ENCODE peak calls at places on chromosomes 1 and 21, in six cellular contexts. S, K, P, Y, D and M are unnamed samples. For H3K4me1 and H3K27me3, the result is how much of the 10 kb centered on the place peaks cover.

GRCh38 chr1:41483960-41484844 is at the start of gene EDN2:
- DNase-seq in Y (no peak), K (no peak), D (no peak), S (no peak), P (no peak), M (peak)

GRCh38 chr1:93579891-93580290 is 101.7 kb downstream of the BCAR3 start:
- DNase-seq in K (peak), P (no peak), S (no peak), Y (peak), D (peak), M (peak)

GRCh38 chr1:228540161-228540917 is 53.2 kb downstream of the RNF187 start:
- DNase-seq in D (no peak), S (no peak), Y (no peak), P (no peak), K (no peak), M (no peak)

GRCh38 chr1:232904566-232904965 is 45.8 kb upstream of the NTPCR start:
- DNase-seq in K (no peak), D (peak), S (no peak), Y (peak), P (no peak), M (no peak)

GRCh38 chr21:27564684-27565280 is 597.9 kb upstream of the ADAMTS5 start:
- DNase-seq in S (peak), K (peak), P (no peak), Y (peak), D (peak), M (peak)

GRCh38 chr1:211537253-211537652 is 41.7 kb downstream of the SLC30A1 start:
- DNase-seq in Y (peak), P (no peak), D (peak), S (no peak), K (no peak), M (no peak)

GRCh38 chr1:31712625-31713024 is 8.8 kb upstream of the COL16A1 start:
- DNase-seq in K (peak), S (no peak), Y (peak), P (peak), D (peak), M (peak)

GRCh38 chr21:33687634-33688033 is 45.3 kb downstream of the ITSN1 start:
- DNase-seq in K (no peak), Y (no peak), S (no peak), P (no peak), D (peak), M (no peak)

GRCh38 chr1:109910123-109910962 is at the start of gene CSF1:
- DNase-seq in D (peak), K (peak), S (peak), Y (peak), P (peak), M (peak)

GRCh38 chr1:233081686-233082085 is 131.3 kb downstream of the NTPCR start:
- DNase-seq in S (no peak), Y (no peak), D (peak), P (no peak), K (no peak), M (peak)

GRCh38 chr1:85240174-85240601 is 19.3 kb downstream of the C1orf52 start:
- DNase-seq in S (no peak), K (no peak), P (no peak), Y (peak), D (peak), M (no peak)

GRCh38 chr1:53082826-53083225 is 20.8 kb downstream of the PODN start:
- DNase-seq in Y (no peak), D (no peak), P (no peak), S (no peak), K (no peak), M (no peak)

GRCh38 chr1:221230605-221231004 is 351.4 kb downstream of the HLX start:
- DNase-seq in P (no peak), S (no peak), Y (no peak), K (no peak), D (peak), M (no peak)

GRCh38 chr1:43558346-43558841 is 27.7 kb downstream of the PTPRF start:
- DNase-seq in S (no peak), Y (peak), P (no peak), D (peak), K (no peak), M (no peak)

DNA sequence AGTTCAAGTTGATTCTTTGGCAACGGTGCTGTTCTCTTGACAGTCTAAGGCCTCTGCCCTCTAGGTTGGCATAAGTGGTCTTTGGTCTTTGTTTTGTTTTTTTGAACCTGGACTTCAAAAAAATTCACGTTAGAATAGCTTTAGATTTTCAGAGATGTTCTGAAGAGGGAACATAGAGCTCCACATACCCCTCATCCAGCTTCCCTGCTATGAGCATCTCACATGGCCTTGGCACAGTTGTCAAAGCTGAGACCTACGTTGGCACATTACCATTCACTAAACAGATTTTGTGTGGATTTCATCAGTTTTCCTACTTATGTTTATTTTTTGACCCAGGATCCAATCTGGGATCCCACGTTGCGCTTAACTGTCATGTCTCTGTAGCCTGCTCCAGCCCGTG is 60.8 kb downstream of the ARHGEF10L start:
- DNase-seq in Y (no peak), S (no peak), P (no peak), K (no peak), D (no peak), M (no peak)
- H3K4me1 ChIP-seq in Y (under half), S (under half), P (under half), K (half or more), D (under half), M (under half)

GRCh38 chr1:6165441-6165985 is 14.6 kb downstream of the CHD5 start:
- DNase-seq in K (no peak), S (no peak), D (no peak), Y (no peak), P (no peak), M (no peak)

GRCh38 chr1:6166221-6166620 is 13.9 kb downstream of the CHD5 start:
- DNase-seq in K (no peak), Y (no peak), S (no peak), P (no peak), D (no peak), M (no peak)

GRCh38 chr1:6166655-6167390 is 13.3 kb downstream of the CHD5 start:
- DNase-seq in K (no peak), P (no peak), S (no peak), Y (no peak), D (no peak), M (no peak)

GRCh38 chr1:6168947-6169586 is 11.1 kb downstream of the CHD5 start:
- DNase-seq in K (no peak), D (no peak), Y (no peak), P (no peak), S (no peak), M (no peak)

DNA sequence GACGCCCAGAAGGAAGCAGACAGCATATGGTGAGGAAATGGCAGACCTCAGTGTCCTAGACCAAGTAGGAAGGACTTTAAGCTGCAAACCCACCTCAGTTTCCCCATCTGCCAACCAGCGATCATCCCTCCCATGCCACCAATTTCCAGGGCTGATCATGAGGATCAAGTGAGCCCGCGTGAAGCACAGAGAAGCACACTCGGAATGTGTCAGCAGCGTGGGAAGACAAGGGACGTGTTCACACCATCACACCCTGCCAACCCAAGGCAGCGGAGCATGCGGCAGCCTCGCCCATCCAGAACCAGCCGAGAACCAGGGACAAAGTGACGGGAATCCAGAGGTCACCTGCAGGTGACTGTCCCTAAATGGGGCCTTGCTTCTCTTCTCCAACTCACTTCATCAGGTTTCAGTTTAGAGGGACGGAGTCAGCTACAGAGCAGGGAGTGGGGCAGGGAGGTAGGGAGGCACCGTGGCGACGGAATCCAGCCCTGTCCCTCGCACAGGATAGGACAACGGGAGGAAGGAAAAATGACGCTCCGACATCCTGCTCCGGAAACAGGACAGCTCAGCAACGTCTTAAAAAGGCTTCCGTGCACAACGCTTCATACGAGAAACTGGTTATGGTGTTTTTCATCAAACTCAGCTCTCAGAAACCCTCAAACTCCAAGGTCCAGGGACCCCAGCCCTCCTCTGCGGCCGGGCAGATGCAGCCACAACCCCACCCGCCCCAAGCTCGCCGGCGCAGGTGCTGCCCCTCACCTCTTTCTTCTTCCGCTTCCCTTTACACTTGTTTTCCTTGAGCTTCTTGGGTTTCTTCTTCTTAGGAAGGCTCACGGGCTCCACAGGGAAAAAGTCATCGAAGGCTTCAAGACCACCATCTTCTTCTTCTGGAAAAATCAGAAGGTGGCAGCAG is 12.5 kb downstream of the CHD5 start:
- DNase-seq in D (no peak), S (no peak), Y (no peak), K (no peak), P (no peak), M (no peak)
- H3K27me3 ChIP-seq in D (under half), S (under half), Y (under half), K (half or more), P (under half), M (under half)

GRCh38 chr1:201290551-201290950 is 7.2 kb downstream of the PKP1 start:
- DNase-seq in Y (no peak), P (no peak), S (no peak), K (no peak), D (no peak), M (no peak)
- H3K27ac ChIP-seq in Y (no peak), P (no peak), S (no peak), K (no peak), D (no peak), M (no peak)

GRCh38 chr1:214516434-214517326 is 34.7 kb downstream of the PTPN14 start:
- DNase-seq in S (no peak), P (no peak), K (no peak), Y (no peak), D (no peak), M (no peak)

GRCh38 chr1:214513394-214513793 is 38.0 kb downstream of the PTPN14 start:
- DNase-seq in Y (peak), D (no peak), K (no peak), S (no peak), P (no peak), M (no peak)

GRCh38 chr1:214514032-214514818 is 37.2 kb downstream of the PTPN14 start:
- DNase-seq in P (no peak), D (peak), Y (peak), S (no peak), K (no peak), M (peak)

GRCh38 chr1:214514819-214515383 is 36.5 kb downstream of the PTPN14 start:
- DNase-seq in P (no peak), K (no peak), Y (no peak), S (peak), D (no peak), M (no peak)

GRCh38 chr1:214515544-214516433 is 35.6 kb downstream of the PTPN14 start:
- DNase-seq in P (no peak), S (no peak), D (no peak), Y (peak), K (no peak), M (no peak)
- H3K4me1 ChIP-seq in P (under half), S (under half), D (under half), Y (under half), K (under half), M (under half)

GRCh38 chr1:22342734-22343191 is 108.9 kb upstream of the ZBTB40 start:
- DNase-seq in Y (no peak), K (no peak), P (no peak), D (no peak), S (no peak), M (no peak)
- H3K27me3 ChIP-seq in Y (half or more), K (half or more), P (under half), D (half or more), S (under half), M (under half)

GRCh38 chr1:178650950-178651461 is 74.0 kb upstream of the RALGPS2 start:
- DNase-seq in Y (no peak), D (peak), P (no peak), K (no peak), S (no peak), M (peak)

GRCh38 chr1:178653091-178653490 is 72.0 kb upstream of the RALGPS2 start:
- DNase-seq in K (no peak), P (no peak), S (no peak), Y (no peak), D (peak), M (peak)

GRCh38 chr1:178652506-178652905 is 72.5 kb upstream of the RALGPS2 start:
- DNase-seq in D (no peak), Y (no peak), K (no peak), P (no peak), S (no peak), M (no peak)

GRCh38 chr1:178649582-178650350 is 75.3 kb upstream of the RALGPS2 start:
- DNase-seq in Y (no peak), K (no peak), P (no peak), D (peak), S (no peak), M (no peak)

DNA sequence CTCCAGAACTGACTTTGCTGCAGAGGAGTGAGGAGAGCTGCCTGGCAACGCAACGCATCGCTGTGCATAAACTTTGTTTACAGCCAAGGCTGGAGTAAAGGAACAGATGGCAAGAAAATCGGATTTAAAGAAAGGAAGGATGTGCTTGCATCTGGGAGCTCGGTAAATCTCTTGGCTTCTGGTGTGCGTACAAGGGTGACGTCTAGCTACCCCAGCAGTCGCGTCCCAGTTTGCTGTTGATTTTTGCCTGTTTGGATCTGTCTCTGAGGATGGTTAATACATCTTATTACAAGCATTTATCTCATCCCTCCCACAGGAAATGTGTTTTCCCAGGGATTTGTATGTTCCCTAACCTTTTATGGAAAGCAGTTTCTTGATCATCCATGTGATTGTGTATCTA is 73.3 kb upstream of the RALGPS2 start:
- DNase-seq in K (no peak), P (no peak), Y (peak), D (peak), S (no peak), M (no peak)
- H3K27ac ChIP-seq in K (no peak), P (no peak), Y (no peak), D (peak), S (no peak), M (no peak)

DNA sequence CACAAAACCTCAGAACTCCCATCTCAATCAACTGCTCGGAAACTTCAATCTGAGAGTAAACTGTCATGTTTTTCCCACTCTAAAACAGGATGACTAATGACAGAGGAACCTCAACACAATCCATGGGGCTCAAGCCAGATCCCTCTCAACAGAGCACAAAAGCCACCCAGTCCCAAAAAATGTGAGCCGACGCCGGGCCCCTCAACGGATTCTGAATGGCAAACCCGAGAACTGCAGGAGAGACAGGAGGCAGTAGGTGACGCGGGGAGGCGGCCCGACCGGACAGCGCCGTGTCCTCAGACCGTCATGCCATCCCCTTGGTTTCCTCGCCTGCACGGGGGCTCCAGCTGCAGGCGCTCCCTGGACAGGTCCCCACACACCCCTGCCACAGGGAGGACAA is 53.4 kb downstream of the SSBP3 start:
- DNase-seq in P (no peak), Y (no peak), K (no peak), D (no peak), S (no peak), M (no peak)
- H3K4me1 ChIP-seq in P (half or more), Y (half or more), K (under half), D (under half), S (under half), M (under half)